ENCODE peak calls at places on chromosome 2, in five cellular contexts. U is tibial nerve; P is naive thymus-derived CD8-positive, alpha-beta T cell; R is non-pigmented ciliary epithelial cell; O is putamen. M is an unnamed sample.

GRCh38 chr2:60058781-60059180 is 494.7 kb downstream of the BCL11A start:
- DNase-seq in U (no peak), P (no peak), R (no peak), O (no peak), M (no peak)

GRCh38 chr2:1816414-1816911 is 72.1 kb upstream of the PXDN start:
- DNase-seq in U (no peak), P (no peak), R (no peak), O (no peak), M (no peak)

GRCh38 chr2:219099319-219099718 is 38.6 kb upstream of the IHH start:
- DNase-seq in U (no peak), P (no peak), R (peak), O (no peak), M (no peak)

GRCh38 chr2:195494452-195494851 is 162.6 kb upstream of the SLC39A10 start:
- DNase-seq in U (no peak), P (no peak), R (no peak), O (no peak), M (no peak)

GRCh38 chr2:42218712-42219111 is 49.6 kb downstream of the EML4 start:
- DNase-seq in U (no peak), P (no peak), R (no peak), O (no peak), M (no peak)

GRCh38 chr2:200095436-200095835 is 140.1 kb downstream of the MAIP1 start:
- DNase-seq in U (no peak), P (no peak), R (no peak), O (no peak), M (no peak)

GRCh38 chr2:160406591-160407392 is 86.8 kb downstream of the RBMS1 start:
- DNase-seq in U (peak), P (peak), R (no peak), O (peak), M (peak)

GRCh38 chr2:240411261-240412160 is 24.0 kb upstream of the GPC1 start:
- DNase-seq in U (peak), P (no peak), R (no peak), O (no peak), M (no peak)

GRCh38 chr2:236859896-236860295 is 225.8 kb upstream of the COPS8 start:
- DNase-seq in U (no peak), P (no peak), R (no peak), O (no peak), M (no peak)

GRCh38 chr2:151049746-151050145 is 211.9 kb downstream of the RBM43 start:
- DNase-seq in U (no peak), P (no peak), R (no peak), O (no peak), M (no peak)

GRCh38 chr2:33426666-33427231 is 49.7 kb upstream of the RASGRP3 start:
- DNase-seq in U (no peak), P (no peak), R (no peak), O (no peak), M (no peak)

GRCh38 chr2:170928036-170928823 is 823 bp upstream of the GORASP2 start:
- DNase-seq in U (no peak), P (no peak), R (no peak), O (peak), M (peak)

GRCh38 chr2:60742419-60742818 is 13.6 kb upstream of the PAPOLG start:
- DNase-seq in U (no peak), P (no peak), R (no peak), O (no peak), M (no peak)

GRCh38 chr2:1862881-1863280 is 118.6 kb upstream of the PXDN start:
- DNase-seq in U (no peak), P (no peak), R (no peak), O (no peak), M (no peak)

GRCh38 chr2:165197346-165197745 is 6.5 kb downstream of the SCN3A start:
- DNase-seq in U (no peak), P (no peak), R (no peak), O (no peak), M (no peak)

GRCh38 chr2:9178110-9178904 is 28.3 kb upstream of the ASAP2 start:
- DNase-seq in U (no peak), P (no peak), R (no peak), O (no peak), M (no peak)

GRCh38 chr2:39512434-39512935 is 75.4 kb upstream of the MAP4K3 start:
- DNase-seq in U (no peak), P (no peak), R (no peak), O (no peak), M (no peak)

GRCh38 chr2:23584054-23584745 is 199.2 kb downstream of the KLHL29 start:
- DNase-seq in U (no peak), P (no peak), R (no peak), O (no peak), M (peak)

GRCh38 chr2:95551055-95551568 is 40.7 kb upstream of the TRIM43 start:
- DNase-seq in U (no peak), P (no peak), R (no peak), O (no peak), M (no peak)

GRCh38 chr2:45743531-45744391 is 92.3 kb downstream of the PRKCE start:
- DNase-seq in U (peak), P (no peak), R (no peak), O (no peak), M (no peak)

GRCh38 chr2:67564076-67564475 is 166.9 kb downstream of the ETAA1 start:
- DNase-seq in U (no peak), P (no peak), R (no peak), O (no peak), M (no peak)

GRCh38 chr2:104969564-104969963 is 68.3 kb upstream of the MRPS9 start:
- DNase-seq in U (no peak), P (no peak), R (no peak), O (no peak), M (no peak)

GRCh38 chr2:128803222-128803621 is 484.6 kb upstream of the HS6ST1 start:
- DNase-seq in U (no peak), P (no peak), R (no peak), O (no peak), M (no peak)

GRCh38 chr2:144156736-144157645 is 362.9 kb downstream of the ZEB2 start:
- DNase-seq in U (no peak), P (no peak), R (no peak), O (no peak), M (no peak)